ENCODE peak calls at places on chromosomes 1 and 21, in four cellular contexts. M, N, G and K are unnamed samples.

GRCh38 chr21:40687625-40688024 is 159.3 kb downstream of the DSCAM start:
- DNase-seq in G (no peak), N (no peak), M (no peak), K (no peak)

GRCh38 chr1:93172778-93173177 is 7.4 kb downstream of the TMED5 start:
- DNase-seq in M (no peak), G (no peak), N (no peak), K (no peak)

GRCh38 chr21:45542667-45543370 is 579 bp upstream of the SLC19A1 start:
- DNase-seq in M (no peak), N (no peak), G (peak; percentile 56), K (no peak)

GRCh38 chr21:29318354-29318753 is 19.6 kb downstream of the BACH1 start:
- DNase-seq in G (no peak), N (no peak), M (no peak), K (no peak)

GRCh38 chr1:110645962-110646735 is 28.6 kb downstream of the KCNA3 start:
- DNase-seq in G (no peak), N (no peak), M (no peak), K (no peak)

GRCh38 chr1:29258974-29259801 is 22.9 kb downstream of the PTPRU start:
- DNase-seq in M (no peak), N (no peak), G (no peak), K (no peak)

GRCh38 chr1:192559115-192560006 is 16.2 kb upstream of the RGS1 start:
- DNase-seq in M (no peak), G (no peak), N (no peak), K (peak; percentile 39)

GRCh38 chr1:116919802-116920201 is 10.1 kb downstream of the PTGFRN start:
- DNase-seq in M (no peak), G (peak; percentile 39), N (no peak), K (no peak)

GRCh38 chr1:176136891-176137290 is 70.2 kb downstream of the COP1 start:
- DNase-seq in N (no peak), G (no peak), M (no peak), K (no peak)

GRCh38 chr1:172818841-172819527 is 160.1 kb downstream of the FASLG start:
- DNase-seq in N (no peak), G (no peak), M (no peak), K (no peak)

GRCh38 chr1:21238141-21238800 is 52.0 kb downstream of the ECE1 start:
- DNase-seq in M (no peak), G (no peak), N (no peak), K (peak; percentile 95)

GRCh38 chr1:228799929-228800328 is 64.7 kb downstream of the RHOU start:
- DNase-seq in N (no peak), M (no peak), G (no peak), K (no peak)

GRCh38 chr21:42097860-42098259 is 26.7 kb downstream of the UMODL1 start:
- DNase-seq in M (peak; percentile 67), G (peak; percentile 77), N (no peak), K (peak; percentile 65)

GRCh38 chr21:35658242-35658641 is 402.1 kb downstream of the SETD4 start:
- DNase-seq in G (no peak), M (no peak), N (no peak), K (no peak)

GRCh38 chr21:29403922-29404538 is 105.3 kb downstream of the BACH1 start:
- DNase-seq in N (no peak), G (no peak), M (no peak), K (no peak)

GRCh38 chr1:153597206-153597605 is 15.7 kb downstream of the S100A16 start:
- DNase-seq in M (no peak), G (no peak), N (no peak), K (no peak)

GRCh38 chr1:87766737-87767136 is 438.1 kb downstream of the LMO4 start:
- DNase-seq in M (no peak), N (no peak), G (no peak), K (no peak)

GRCh38 chr1:221563476-221563921 is 178.4 kb downstream of the DUSP10 start:
- DNase-seq in N (no peak), M (no peak), G (no peak), K (no peak)

GRCh38 chr1:246798107-246798506 is 73.9 kb downstream of the SCCPDH start:
- DNase-seq in M (no peak), G (no peak), N (no peak), K (no peak)

GRCh38 chr1:193069748-193070394 is 10.5 kb downstream of the RO60 start:
- DNase-seq in N (no peak), G (no peak), M (no peak), K (no peak)

GRCh38 chr1:31487143-31487542 is 74.1 kb downstream of the SERINC2 start:
- DNase-seq in N (no peak), G (no peak), M (no peak), K (no peak)

GRCh38 chr21:46639489-46640386 is 4.3 kb downstream of the PRMT2 start:
- DNase-seq in G (no peak), M (no peak), N (no peak), K (no peak)

GRCh38 chr1:183241446-183241845 is 55.4 kb downstream of the LAMC2 start:
- DNase-seq in M (no peak), N (no peak), G (no peak), K (no peak)

GRCh38 chr1:160768295-160768657 is 27.7 kb upstream of the LY9 start:
- DNase-seq in N (peak; percentile 62), G (no peak), M (peak; percentile 15), K (no peak)

GRCh38 chr1:63408331-63408730 is 40.9 kb downstream of the ALG6 start:
- DNase-seq in M (no peak), N (no peak), G (no peak), K (no peak)

GRCh38 chr1:179121159-179121938 is 39.5 kb downstream of the TOR3A start:
- DNase-seq in N (no peak), G (no peak), M (no peak), K (peak; percentile 15)

GRCh38 chr21:34834852-34835501 is 166.2 kb downstream of the CLIC6 start:
- DNase-seq in N (no peak), G (no peak), M (no peak), K (no peak)

GRCh38 chr1:91281782-91282181 is 122.9 kb downstream of the HFM1 start:
- DNase-seq in M (no peak), G (no peak), N (no peak), K (no peak)

GRCh38 chr1:200034821-200035396 is 7.4 kb downstream of the NR5A2 start:
- DNase-seq in M (no peak), N (no peak), G (no peak), K (no peak)

GRCh38 chr1:56424744-56425493 is 154.4 kb downstream of the PLPP3 start:
- DNase-seq in G (no peak), M (no peak), N (no peak), K (peak; percentile 41)

GRCh38 chr1:54334996-54335395 is 71.2 kb downstream of the SSBP3 start:
- DNase-seq in M (no peak), G (no peak), N (no peak), K (no peak)